ENCODE peak calls at places on chromosome 6, in five cellular contexts. R is tibial nerve, K is uterus, A is breast epithelium, X is IMR-90. W is an unnamed sample.

GRCh38 chr6:41439524-41440418 is 104.4 kb downstream of the NCR2 start:
- DNase-seq in X (no peak), K (no peak), A (no peak), R (no peak), W (no peak)

GRCh38 chr6:21133902-21134301 is 459.6 kb upstream of the SOX4 start:
- DNase-seq in R (no peak), A (no peak), X (no peak), K (no peak), W (no peak)

GRCh38 chr6:122033564-122034181 is 365.8 kb upstream of the HSF2 start:
- DNase-seq in A (no peak), R (no peak), K (no peak), X (peak), W (no peak)

GRCh38 chr6:107173779-107174178 is 58.5 kb upstream of the BEND3 start:
- DNase-seq in X (peak), A (no peak), K (no peak), R (no peak), W (no peak)

GRCh38 chr6:31354248-31354647 is 2.7 kb downstream of the HLA-B start:
- DNase-seq in A (no peak), X (no peak), R (no peak), K (no peak), W (no peak)

GRCh38 chr6:169162968-169163903 is 90.4 kb downstream of the THBS2 start:
- DNase-seq in X (peak), A (no peak), K (no peak), R (peak), W (no peak)

GRCh38 chr6:128655978-128656498 is 135.6 kb upstream of the PTPRK start:
- DNase-seq in A (no peak), R (no peak), X (peak), K (no peak), W (no peak)

GRCh38 chr6:153301602-153302001 is 170.5 kb upstream of the RGS17 start:
- DNase-seq in X (no peak), K (no peak), A (no peak), R (no peak), W (no peak)

GRCh38 chr6:113825776-113826175 is 31.4 kb upstream of the MARCKS start:
- DNase-seq in X (peak), K (peak), R (peak), A (peak), W (peak)

GRCh38 chr6:46876126-46876525 is 45.6 kb downstream of the ADGRF5 start:
- DNase-seq in R (no peak), A (peak), X (no peak), K (peak), W (no peak)

GRCh38 chr6:86380571-86381125 is 556.7 kb upstream of the HTR1E start:
- DNase-seq in A (no peak), K (no peak), X (no peak), R (no peak), W (no peak)

GRCh38 chr6:5671604-5672559 is 334.8 kb downstream of the NRN1 start:
- DNase-seq in A (no peak), X (no peak), K (no peak), R (no peak), W (no peak)

GRCh38 chr6:55882731-55883595 is 7.6 kb upstream of the BMP5 start:
- DNase-seq in X (peak), A (no peak), K (no peak), R (peak), W (no peak)

GRCh38 chr6:53441761-53442160 is 93.0 kb upstream of the ELOVL5 start:
- DNase-seq in A (no peak), K (no peak), R (no peak), X (peak), W (no peak)

GRCh38 chr6:111872521-111873177 is 603 bp downstream of the FYN start:
- DNase-seq in K (peak), X (peak), A (no peak), R (peak), W (peak)

GRCh38 chr6:143408787-143409162 is 41.7 kb downstream of the ADAT2 start:
- DNase-seq in R (no peak), A (no peak), K (no peak), X (no peak), W (no peak)

GRCh38 chr6:44548319-44548718 is 160.8 kb downstream of the CDC5L start:
- DNase-seq in K (no peak), A (no peak), X (no peak), R (no peak), W (no peak)

GRCh38 chr6:13554929-13555333 is 19.5 kb upstream of the SIRT5 start:
- DNase-seq in A (no peak), X (peak), K (peak), R (no peak), W (peak)

GRCh38 chr6:168035661-168036616 is 38.5 kb downstream of the KIF25 start:
- DNase-seq in K (no peak), A (no peak), R (no peak), X (peak), W (no peak)

GRCh38 chr6:136252441-136252840 is 2.3 kb upstream of the MTFR2 start:
- DNase-seq in K (no peak), X (no peak), R (no peak), A (no peak), W (no peak)

GRCh38 chr6:29200767-29201662 is 30.3 kb downstream of the OR2J2 start:
- DNase-seq in K (no peak), X (no peak), A (no peak), R (no peak), W (no peak)

GRCh38 chr6:31402324-31403282 is 792 bp upstream of the MICA start:
- DNase-seq in X (no peak), A (no peak), R (peak), K (no peak), W (peak)

GRCh38 chr6:6969761-6970223 is 138.0 kb upstream of the RREB1 start:
- DNase-seq in X (no peak), K (no peak), A (no peak), R (no peak), W (peak)

GRCh38 chr6:27129917-27130316 is 117.6 kb upstream of the PRSS16 start:
- DNase-seq in A (no peak), R (no peak), X (no peak), K (no peak), W (no peak)

GRCh38 chr6:28383235-28384142 is 16.1 kb downstream of the ZSCAN12 start:
- DNase-seq in A (peak), R (peak), X (peak), K (peak), W (peak)

GRCh38 chr6:7640607-7641577 is 50.9 kb downstream of the SNRNP48 start:
- DNase-seq in R (no peak), X (peak), K (no peak), A (no peak), W (peak)

GRCh38 chr6:121522265-121522664 is 86.8 kb downstream of the GJA1 start:
- DNase-seq in A (no peak), K (peak), R (no peak), X (peak), W (no peak)

GRCh38 chr6:151370509-151371078 is 20.8 kb downstream of the ZBTB2 start:
- DNase-seq in A (no peak), K (no peak), R (no peak), X (peak), W (no peak)
- TF ChIP-seq CTCF in A (no peak), K (no peak), R (no peak), X (peak), W (no peak)

DNA sequence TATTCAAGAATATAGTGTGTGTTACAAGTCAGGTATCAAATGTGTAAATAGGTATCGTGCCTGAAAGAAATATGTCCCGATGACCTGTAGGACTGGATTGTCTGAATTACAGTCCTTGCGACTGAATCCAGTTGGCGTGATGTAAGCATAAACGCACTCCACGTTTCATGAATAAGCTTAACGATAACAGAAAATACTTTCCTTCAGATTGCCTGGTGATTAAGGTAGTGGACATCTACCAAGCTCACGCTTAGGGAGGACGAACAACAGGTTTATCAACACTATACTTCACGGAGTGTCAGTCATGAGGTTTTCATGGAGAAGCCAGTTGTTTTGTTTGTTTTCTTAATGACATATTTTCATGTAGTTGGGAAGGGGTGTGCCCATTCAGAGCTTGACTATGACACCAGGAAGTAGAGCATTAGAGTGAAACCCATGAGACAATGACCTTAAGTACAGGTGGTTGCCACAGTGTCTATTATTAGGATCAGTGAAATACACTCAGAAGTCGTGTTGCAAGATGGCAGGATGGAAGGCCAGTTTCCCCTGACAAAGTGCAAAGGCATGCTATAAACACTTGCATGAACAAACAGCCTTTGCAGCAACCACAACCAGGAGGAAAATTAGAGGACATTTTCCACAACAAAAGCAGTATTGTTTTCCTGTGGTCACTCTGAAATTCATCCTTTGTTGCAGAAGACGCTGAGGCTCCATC is 305.8 kb upstream of the PRDM1 start:
- DNase-seq in K (no peak), R (no peak), X (peak), A (no peak), W (no peak)
- H3K27ac ChIP-seq in K (no peak), R (no peak), X (no peak), A (peak), W (no peak)

GRCh38 chr6:70667256-70667710 is 400 bp upstream of the SMAP1 start:
- DNase-seq in K (no peak), R (no peak), A (no peak), X (no peak), W (no peak)
- TF ChIP-seq POLR2A in K (no peak), R (no peak), A (no peak), X (no peak), W (no peak)

DNA sequence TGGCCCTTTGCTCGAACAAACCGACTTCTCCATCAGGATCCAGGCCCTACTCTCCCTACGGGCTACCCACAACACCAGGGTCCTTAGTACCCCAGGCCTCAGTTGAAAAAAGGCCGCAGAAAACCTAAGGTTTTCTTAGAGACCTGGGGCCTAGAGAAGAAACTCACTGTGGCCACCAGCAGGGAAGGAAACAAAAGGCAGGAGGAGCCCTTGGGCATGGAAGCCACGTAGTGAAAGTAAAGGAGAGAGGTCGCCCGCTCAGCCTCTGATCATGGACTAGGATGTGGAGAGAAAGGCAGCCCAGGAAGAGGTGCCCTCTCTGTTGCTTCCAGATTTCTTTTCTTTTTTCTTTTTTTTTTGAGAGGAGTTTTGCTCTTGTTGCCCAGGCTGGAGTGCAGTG is 31.5 kb downstream of the CPNE5 start:
- DNase-seq in A (no peak), X (no peak), K (no peak), R (no peak), W (no peak)
- TF ChIP-seq CTCF in A (no peak), X (no peak), K (no peak), R (no peak), W (no peak)

GRCh38 chr6:116461563-116462507 is 660 bp downstream of the CALHM6 start:
- DNase-seq in A (no peak), K (no peak), R (no peak), X (peak), W (peak)

GRCh38 chr6:116459927-116460326 is 1.2 kb upstream of the CALHM6 start:
- DNase-seq in X (no peak), A (no peak), R (no peak), K (no peak), W (no peak)

GRCh38 chr6:116458264-116458663 is 2.9 kb upstream of the CALHM6 start:
- DNase-seq in K (no peak), X (no peak), A (no peak), R (no peak), W (peak)

GRCh38 chr6:116462516-116462915 is 1.3 kb downstream of the CALHM6 start:
- DNase-seq in X (no peak), K (no peak), A (no peak), R (no peak), W (no peak)

GRCh38 chr6:116461075-116461474 is at the start of gene CALHM6:
- DNase-seq in X (no peak), A (no peak), K (no peak), R (no peak), W (no peak)
- H3K27ac ChIP-seq in X (no peak), A (no peak), K (no peak), R (no peak), W (no peak)

GRCh38 chr6:144416244-144416643 is 131.1 kb downstream of the UTRN start:
- DNase-seq in A (no peak), X (no peak), K (no peak), R (no peak), W (no peak)

GRCh38 chr6:144417686-144418085 is 132.6 kb downstream of the UTRN start:
- DNase-seq in R (no peak), A (no peak), X (peak), K (no peak), W (no peak)

GRCh38 chr6:144415014-144415413 is 129.9 kb downstream of the UTRN start:
- DNase-seq in X (peak), A (no peak), K (no peak), R (no peak), W (no peak)

GRCh38 chr6:144416773-144417172 is 131.6 kb downstream of the UTRN start:
- DNase-seq in K (no peak), A (no peak), R (no peak), X (peak), W (no peak)

DNA sequence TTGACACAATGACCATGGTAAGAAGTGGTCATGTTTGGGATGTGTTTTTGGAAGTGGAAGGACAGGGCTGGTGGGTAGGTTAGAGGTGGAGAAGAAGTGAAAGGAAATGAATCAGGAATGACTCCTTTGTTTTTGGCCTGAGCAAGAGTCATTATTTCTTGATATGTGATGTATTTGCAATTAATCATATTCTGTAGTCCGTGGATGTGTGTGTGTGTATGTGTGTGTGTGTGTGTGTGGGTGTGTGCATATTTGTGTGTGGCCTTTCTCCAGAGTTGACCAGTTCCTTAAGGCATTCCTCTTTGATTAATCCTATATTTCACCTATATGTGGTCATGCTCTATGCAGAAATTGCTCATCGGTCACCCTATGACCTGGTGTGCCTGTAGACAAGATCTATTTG is 130.7 kb downstream of the UTRN start:
- DNase-seq in A (no peak), K (no peak), R (no peak), X (peak), W (no peak)
- TF ChIP-seq POLR2A in A (no peak), K (no peak), R (no peak), X (no peak), W (no peak)

GRCh38 chr6:149961728-149962425 is 1.9 kb upstream of the ULBP1 start:
- DNase-seq in X (no peak), A (no peak), K (no peak), R (no peak), W (no peak)
- TF ChIP-seq CTCF in X (peak), A (no peak), K (no peak), R (no peak), W (no peak)

GRCh38 chr6:89680150-89680549 is 41.6 kb upstream of the LYRM2 start:
- DNase-seq in K (no peak), X (no peak), R (no peak), A (no peak), W (no peak)
- H3K27ac ChIP-seq in K (no peak), X (no peak), R (no peak), A (no peak), W (no peak)

W was measured in upper lobe of left lung.